ENCODE peak calls at places on chromosomes 4 and X, in six cellular contexts. X, E, B, R, Y and D are unnamed samples.

GRCh38 chrX:78029663-78030062 is 60.2 kb upstream of the PGAM4 start:
- DNase-seq in X (peak; percentile 33), E (peak; percentile 49), B (no peak), R (no peak), Y (peak; percentile 17), D (peak; percentile 17)

GRCh38 chr4:44086753-44087152 is 361.9 kb downstream of the KCTD8 start:
- DNase-seq in X (no peak), E (no peak), B (no peak), R (no peak), Y (no peak), D (no peak)

GRCh38 chr4:38751341-38752043 is 31.3 kb downstream of the TLR10 start:
- DNase-seq in X (no peak), E (no peak), B (no peak), R (no peak), Y (no peak), D (no peak)

GRCh38 chr4:2333356-2333841 is 71.5 kb upstream of the MXD4 start:
- DNase-seq in X (no peak), E (no peak), B (peak; percentile 58), R (no peak), Y (no peak), D (no peak)

GRCh38 chr4:47462799-47463234 is 685 bp downstream of the COMMD8 start:
- DNase-seq in X (peak; percentile 3), E (no peak), B (no peak), R (no peak), Y (no peak), D (no peak)

GRCh38 chrX:13376857-13377441 is 57.1 kb upstream of the ATXN3L start:
- DNase-seq in X (peak; percentile 95), E (no peak), B (no peak), R (no peak), Y (no peak), D (peak; percentile 88)

GRCh38 chrX:102835504-102836146 is 101.4 kb upstream of the RAB40AL start:
- DNase-seq in X (peak; percentile 33), E (no peak), B (no peak), R (no peak), Y (peak; percentile 19), D (peak; percentile 23)

GRCh38 chr4:141768954-141769353 is 132.6 kb downstream of the IL15 start:
- DNase-seq in X (peak; percentile 86), E (no peak), B (no peak), R (no peak), Y (no peak), D (peak; percentile 60)

GRCh38 chrX:29478336-29479069 is 736.9 kb upstream of the MAGEB2 start:
- DNase-seq in X (peak; percentile 26), E (no peak), B (no peak), R (peak; percentile 38), Y (peak; percentile 64), D (peak; percentile 81)

GRCh38 chr4:148060264-148061138 is 328.6 kb downstream of the ARHGAP10 start:
- DNase-seq in X (no peak), E (no peak), B (no peak), R (no peak), Y (no peak), D (no peak)

GRCh38 chr4:85419103-85419502 is 55.8 kb upstream of the ARHGAP24 start:
- DNase-seq in X (no peak), E (no peak), B (no peak), R (no peak), Y (no peak), D (no peak)

GRCh38 chrX:57752866-57753265 is 72.8 kb upstream of the NLRP2B start:
- DNase-seq in X (no peak), E (no peak), B (no peak), R (no peak), Y (no peak), D (no peak)

GRCh38 chrX:107715331-107716044 is 60.1 kb downstream of the TSC22D3 start:
- DNase-seq in X (peak; percentile 23), E (no peak), B (peak; percentile 55), R (no peak), Y (no peak), D (no peak)

GRCh38 chrX:40105791-40106676 is 8.3 kb upstream of the BCOR start:
- DNase-seq in X (no peak), E (peak; percentile 70), B (peak; percentile 89), R (no peak), Y (peak; percentile 88), D (peak; percentile 92)

GRCh38 chr4:133152330-133152791 is 3.3 kb downstream of the PCDH10 start:
- DNase-seq in X (no peak), E (no peak), B (peak; percentile 54), R (no peak), Y (peak; percentile 46), D (no peak)

GRCh38 chr4:101439926-101440325 is 92.6 kb upstream of the PPP3CA start:
- DNase-seq in X (peak; percentile 15), E (no peak), B (no peak), R (no peak), Y (no peak), D (no peak)

GRCh38 chrX:104330966-104331365 is 76.2 kb upstream of the ESX1 start:
- DNase-seq in X (peak; percentile 65), E (no peak), B (no peak), R (no peak), Y (no peak), D (no peak)

GRCh38 chrX:40383360-40383759 is 197.4 kb upstream of the ATP6AP2 start:
- DNase-seq in X (no peak), E (no peak), B (no peak), R (no peak), Y (no peak), D (no peak)

GRCh38 chrX:74420194-74421035 is 878 bp upstream of the SLC16A2 start:
- DNase-seq in X (peak; percentile 48), E (peak; percentile 57), B (peak; percentile 92), R (no peak), Y (peak; percentile 78), D (no peak)

GRCh38 chr4:155509619-155510018 is 132.9 kb upstream of the MAP9 start:
- DNase-seq in X (peak; percentile 57), E (no peak), B (no peak), R (no peak), Y (no peak), D (no peak)

GRCh38 chr4:102466298-102466697 is 34.9 kb upstream of the NFKB1 start:
- DNase-seq in X (peak; percentile 7), E (no peak), B (no peak), R (no peak), Y (no peak), D (no peak)

GRCh38 chr4:100421356-100421978 is 96.4 kb downstream of the EMCN start:
- DNase-seq in X (peak; percentile 31), E (no peak), B (no peak), R (no peak), Y (peak; percentile 36), D (peak; percentile 25)

GRCh38 chr4:125315571-125316390 is 1.0 kb downstream of the FAT4 start:
- DNase-seq in X (peak; percentile 54), E (no peak), B (peak; percentile 75), R (no peak), Y (peak; percentile 90), D (peak; percentile 72)

GRCh38 chrX:150036181-150036580 is 97.9 kb upstream of the EOLA2 start:
- DNase-seq in X (peak; percentile 70), E (no peak), B (no peak), R (no peak), Y (no peak), D (no peak)

GRCh38 chr4:118280501-118281218 is 72.1 kb downstream of the PRSS12 start:
- DNase-seq in X (peak; percentile 85), E (no peak), B (no peak), R (peak; percentile 40), Y (peak; percentile 70), D (peak; percentile 78)

DNA sequence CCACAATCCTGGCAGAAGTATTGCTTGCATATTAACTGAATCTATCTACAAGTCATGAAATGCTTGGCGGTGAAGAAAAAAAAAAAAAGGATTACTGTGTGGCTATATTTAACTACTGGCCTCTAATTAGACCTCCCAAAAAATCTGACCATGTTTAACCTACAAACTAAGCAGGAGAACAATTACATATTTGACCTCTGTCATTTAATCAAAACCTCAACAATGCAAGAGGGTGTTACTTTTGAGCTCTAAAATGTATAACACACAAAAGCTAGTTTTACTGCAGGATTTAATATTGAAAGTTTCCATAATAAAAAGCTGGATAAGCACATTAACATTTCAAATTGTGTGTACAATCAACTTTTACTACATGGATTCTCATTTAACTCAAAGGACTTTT is 1.5 kb downstream of the ITM2A start:
- DNase-seq in X (no peak), E (no peak), B (no peak), R (no peak), Y (no peak), D (peak; percentile 94)
- H3K4me3 ChIP-seq in X (no peak overlapping the region), E (peak overlapping the region; percentile 60), B (peak overlapping the region; percentile 50), R (no peak overlapping the region), Y (no peak overlapping the region), D (peak overlapping the region; percentile 47)

DNA sequence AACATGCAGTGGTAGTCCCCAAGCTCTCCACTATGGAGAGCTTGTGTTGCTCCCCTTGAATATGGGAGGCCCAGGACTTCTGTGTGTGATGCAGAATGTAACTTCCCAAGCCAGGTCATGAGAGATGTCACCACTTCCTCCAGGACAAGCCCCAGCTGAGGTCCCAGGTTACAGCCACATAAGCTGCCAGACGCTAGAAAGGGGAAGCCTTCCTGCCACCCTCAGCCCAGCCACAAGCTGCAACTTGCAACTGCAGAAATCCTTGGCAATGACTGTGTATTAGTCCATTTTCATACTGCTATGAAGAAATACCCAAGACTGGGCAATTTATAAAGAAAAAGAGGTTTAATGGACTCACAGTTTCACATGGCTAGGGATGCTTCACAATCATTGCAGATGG is 91.4 kb upstream of the DHX15 start:
- DNase-seq in X (no peak), E (no peak), B (no peak), R (no peak), Y (no peak), D (no peak)
- H3K4me1 ChIP-seq in X (no peaks in the 10 kb centered on the region), E (no peaks in the 10 kb centered on the region), B (no peaks in the 10 kb centered on the region), R (no peaks in the 10 kb centered on the region), Y (no peaks in the 10 kb centered on the region), D (peaks cover 12% of the 10 kb centered on the region)

GRCh38 chr4:139540637-139541036 is 15.4 kb downstream of the SETD7 start:
- DNase-seq in X (no peak), E (no peak), B (no peak), R (no peak), Y (no peak), D (no peak)
- H3K36me3 ChIP-seq in X (peaks cover 20% of the 10 kb centered on the region), E (no peaks in the 10 kb centered on the region), B (peaks cover 7% of the 10 kb centered on the region), R (peaks cover 36% of the 10 kb centered on the region), Y (no peaks in the 10 kb centered on the region), D (peaks cover 6% of the 10 kb centered on the region)

DNA sequence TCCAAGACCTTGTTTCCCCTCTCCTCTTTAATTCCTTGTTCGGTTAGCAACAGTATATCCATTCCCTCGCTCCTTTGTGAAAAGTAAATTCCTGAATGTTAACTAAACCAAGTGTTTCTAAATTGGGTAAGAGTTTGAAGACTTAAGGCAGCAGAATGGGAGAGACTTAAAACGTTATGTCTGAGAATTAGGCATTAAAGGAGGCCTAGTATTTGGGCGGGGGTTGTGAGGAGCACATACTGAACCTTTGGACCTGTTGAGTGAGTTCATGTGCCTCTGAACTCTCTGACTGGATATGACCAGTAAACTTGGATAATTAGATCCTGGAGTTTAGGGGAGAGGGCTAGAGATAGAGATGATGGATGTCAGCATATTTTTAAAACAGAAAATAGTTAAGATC is 1.2 kb downstream of the MSMO1 start:
- DNase-seq in X (no peak), E (no peak), B (no peak), R (no peak), Y (peak; percentile 18), D (no peak)
- H3K4me3 ChIP-seq in X (peak overlapping the region; percentile 79), E (peak overlapping the region; percentile 91), B (peak overlapping the region; percentile 75), R (peak overlapping the region; percentile 99), Y (peak overlapping the region; percentile 89), D (peak overlapping the region; percentile 95)

GRCh38 chr4:89904524-89904923 is 9.9 kb downstream of the MMRN1 start:
- DNase-seq in X (no peak), E (no peak), B (no peak), R (no peak), Y (no peak), D (no peak)
- H3K4me1 ChIP-seq in X (no peaks in the 10 kb centered on the region), E (no peaks in the 10 kb centered on the region), B (no peaks in the 10 kb centered on the region), R (no peaks in the 10 kb centered on the region), Y (peaks cover 14% of the 10 kb centered on the region), D (peaks cover 28% of the 10 kb centered on the region)